ENCODE peak calls at places on chromosomes 2 and 18, in five cellular contexts. L is mesothelial cell of epicardium, M is T-helper 17 cell, R is GM04504, H is choroid plexus epithelial cell. Q is an unnamed sample.

GRCh38 chr2:60899230-60899891 is 18.0 kb downstream of the REL start:
- DNase-seq in L (no peak), M (no peak), R (no peak), H (no peak), Q (no peak)

GRCh38 chr2:201408931-201409330 is 42.3 kb downstream of the TRAK2 start:
- DNase-seq in L (no peak), M (no peak), R (no peak), H (no peak), Q (no peak)

GRCh38 chr18:27413495-27414401 is 228.6 kb upstream of the CHST9 start:
- DNase-seq in L (no peak), M (no peak), R (peak), H (peak), Q (no peak)

GRCh38 chr18:42782929-42783328 is 332.6 kb downstream of the RIT2 start:
- DNase-seq in L (no peak), M (no peak), R (no peak), H (no peak), Q (no peak)

GRCh38 chr2:216465580-216466197 is 33.0 kb upstream of the RPL37A start:
- DNase-seq in L (no peak), M (no peak), R (peak), H (no peak), Q (no peak)

GRCh38 chr2:223086360-223086981 is 34.5 kb downstream of the KCNE4 start:
- DNase-seq in L (no peak), M (no peak), R (no peak), H (no peak), Q (no peak)

GRCh38 chr18:32048507-32049091 is 30.0 kb downstream of the RNF125 start:
- DNase-seq in L (no peak), M (no peak), R (peak), H (peak), Q (no peak)

GRCh38 chr2:172643142-172643541 is 87.3 kb downstream of the PDK1 start:
- DNase-seq in L (no peak), M (no peak), R (no peak), H (peak), Q (no peak)

GRCh38 chr2:65686928-65687521 is 254.6 kb upstream of the SPRED2 start:
- DNase-seq in L (no peak), M (no peak), R (no peak), H (no peak), Q (no peak)

GRCh38 chr2:856041-856440 is 94.6 kb upstream of the SNTG2 start:
- DNase-seq in L (no peak), M (no peak), R (no peak), H (no peak), Q (no peak)

Q was measured in T-helper 22 cell.